ENCODE peak calls at places on chromosomes 6 and 20, in nine cellular contexts. I, F, S, D, U, B, N, O and K are unnamed samples.

GRCh38 chr20:46279104-46279503 is 29.2 kb downstream of the CDH22 start:
- DNase-seq in F (no peak), D (no peak), O (no peak), N (no peak), B (no peak), S (no peak), I (no peak), U (no peak), K (no peak)

GRCh38 chr6:168559574-168560098 is 118.7 kb downstream of the SMOC2 start:
- DNase-seq in D (no peak), B (no peak), F (no peak), I (no peak), N (no peak), S (peak; percentile 84), U (peak; percentile 76), O (no peak), K (no peak)

GRCh38 chr6:11414564-11414963 is 123.0 kb upstream of the TMEM170B start:
- DNase-seq in U (no peak), N (no peak), O (peak; percentile 43), S (no peak), D (no peak), B (no peak), I (no peak), F (no peak), K (no peak)

GRCh38 chr6:111712398-111712797 is 106.7 kb upstream of the TRAF3IP2 start:
- DNase-seq in I (peak; percentile 63), U (peak; percentile 72), F (no peak), D (peak; percentile 95), B (no peak), O (no peak), N (no peak), S (peak; percentile 83), K (no peak)

GRCh38 chr6:3408665-3409064 is 48.2 kb downstream of the SLC22A23 start:
- DNase-seq in U (no peak), F (no peak), I (no peak), O (no peak), S (no peak), B (no peak), D (no peak), N (no peak), K (no peak)

GRCh38 chr6:42100029-42100901 is 42.2 kb downstream of the C6orf132 start:
- DNase-seq in O (no peak), D (peak; percentile 84), S (peak; percentile 79), F (no peak), I (no peak), U (peak; percentile 69), N (peak; percentile 42), B (no peak), K (no peak)

GRCh38 chr6:148179786-148180185 is 162.9 kb upstream of the SASH1 start:
- DNase-seq in F (no peak), O (no peak), U (peak; percentile 41), S (peak; percentile 40), N (no peak), D (peak; percentile 25), B (no peak), I (no peak), K (no peak)

GRCh38 chr6:14542670-14543366 is 425.2 kb downstream of the CD83 start:
- DNase-seq in D (peak; percentile 96), B (no peak), U (peak; percentile 34), F (no peak), S (peak; percentile 78), O (no peak), I (no peak), N (no peak), K (peak; percentile 23)

GRCh38 chr6:109299695-109300564 is 82.3 kb downstream of the CD164 start:
- DNase-seq in D (no peak), I (no peak), U (no peak), S (no peak), O (no peak), N (no peak), F (no peak), B (no peak), K (no peak)

GRCh38 chr20:14609328-14610221 is 272.2 kb upstream of the FLRT3 start:
- DNase-seq in N (no peak), S (no peak), D (no peak), F (no peak), U (no peak), I (no peak), O (no peak), B (no peak), K (no peak)

GRCh38 chr6:111658445-111659154 is 52.9 kb upstream of the TRAF3IP2 start:
- DNase-seq in F (no peak), B (no peak), I (no peak), S (peak; percentile 86), N (no peak), U (peak; percentile 46), D (peak; percentile 21), O (no peak), K (no peak)

GRCh38 chr6:36489426-36489825 is 46.6 kb downstream of the KCTD20 start:
- DNase-seq in O (no peak), I (no peak), D (no peak), N (no peak), U (no peak), F (no peak), S (no peak), B (no peak), K (no peak)

GRCh38 chr6:19719691-19720127 is 117.5 kb upstream of the ID4 start:
- DNase-seq in D (peak; percentile 70), I (peak; percentile 58), N (no peak), F (no peak), S (peak; percentile 57), B (no peak), O (peak; percentile 54), U (peak; percentile 55), K (no peak)

GRCh38 chr20:9306521-9306920 is 207.9 kb upstream of the LAMP5 start:
- DNase-seq in D (peak; percentile 93), O (no peak), U (peak; percentile 90), S (peak; percentile 32), B (no peak), F (no peak), N (no peak), I (no peak), K (no peak)

GRCh38 chr20:34941224-34941623 is 14.4 kb downstream of the GSS start:
- DNase-seq in I (no peak), N (no peak), D (peak; percentile 10), S (no peak), U (no peak), O (no peak), F (no peak), B (no peak), K (no peak)

GRCh38 chr20:48653706-48654051 is 174.1 kb downstream of the PREX1 start:
- DNase-seq in U (no peak), O (no peak), F (no peak), D (no peak), B (no peak), I (no peak), N (no peak), S (no peak), K (no peak)

GRCh38 chr6:3227363-3228045 is at the start of gene TUBB2B:
- DNase-seq in I (no peak), N (no peak), S (no peak), U (no peak), B (no peak), O (peak; percentile 94), D (peak; percentile 37), F (no peak), K (peak; percentile 27)

GRCh38 chr6:18414102-18414501 is 27.0 kb downstream of the RNF144B start:
- DNase-seq in U (no peak), F (no peak), B (no peak), D (no peak), O (no peak), S (no peak), I (no peak), N (no peak), K (no peak)

GRCh38 chr6:159633196-159633595 is 59.8 kb downstream of the SOD2 start:
- DNase-seq in N (no peak), D (peak; percentile 27), U (peak; percentile 21), B (no peak), S (peak; percentile 27), F (no peak), O (no peak), I (no peak), K (no peak)

GRCh38 chr6:74991573-74992332 is 214.1 kb downstream of the COL12A1 start:
- DNase-seq in I (no peak), N (no peak), B (no peak), O (no peak), F (no peak), D (peak; percentile 38), U (peak; percentile 62), S (peak; percentile 79), K (no peak)
- TF ChIP-seq CTCF in I (no peak), N (no peak), B (peak; percentile 11), O (peak; percentile 25), F (peak; percentile 20), D (peak; percentile 54), U (peak; percentile 39), S (peak; percentile 52), K (no peak)

DNA sequence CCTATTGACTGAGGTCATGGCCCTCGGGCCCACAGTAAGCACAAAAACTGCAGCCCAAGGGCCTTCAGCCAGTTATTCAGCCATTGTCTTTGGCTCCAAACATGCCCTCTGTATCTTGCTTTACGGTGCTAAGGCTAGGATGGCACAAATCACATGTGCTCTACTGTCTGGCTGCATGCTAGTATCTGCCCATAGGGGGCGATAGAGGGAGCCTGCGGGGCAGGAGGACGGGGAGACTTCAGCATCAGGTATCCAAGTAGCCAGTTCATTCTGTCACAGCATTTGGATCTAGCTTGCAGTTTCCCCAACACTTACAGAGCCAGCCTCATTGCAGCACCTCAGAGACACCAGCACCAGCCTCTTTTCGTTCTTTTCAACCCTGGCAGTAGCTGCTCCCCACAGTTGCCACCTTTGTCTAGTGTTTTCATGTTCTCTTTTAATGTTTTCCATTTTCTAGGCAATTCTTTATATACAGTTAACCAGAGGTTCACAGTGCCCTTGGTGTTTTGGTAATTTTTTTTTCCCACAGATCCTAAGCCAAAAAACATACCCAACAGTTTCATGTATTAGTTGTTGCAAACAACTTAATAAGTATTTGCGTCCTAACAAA is 705.9 kb downstream of the PTPRT start:
- DNase-seq in D (no peak), F (no peak), N (peak; percentile 14), S (no peak), I (no peak), B (peak; percentile 59), U (peak; percentile 3), O (peak; percentile 87), K (no peak)
- TF ChIP-seq CTCF in D (no peak), F (peak; percentile 13), N (no peak), S (no peak), I (peak; percentile 23), B (peak; percentile 81), U (peak; percentile 33), O (peak; percentile 96), K (no peak)

DNA sequence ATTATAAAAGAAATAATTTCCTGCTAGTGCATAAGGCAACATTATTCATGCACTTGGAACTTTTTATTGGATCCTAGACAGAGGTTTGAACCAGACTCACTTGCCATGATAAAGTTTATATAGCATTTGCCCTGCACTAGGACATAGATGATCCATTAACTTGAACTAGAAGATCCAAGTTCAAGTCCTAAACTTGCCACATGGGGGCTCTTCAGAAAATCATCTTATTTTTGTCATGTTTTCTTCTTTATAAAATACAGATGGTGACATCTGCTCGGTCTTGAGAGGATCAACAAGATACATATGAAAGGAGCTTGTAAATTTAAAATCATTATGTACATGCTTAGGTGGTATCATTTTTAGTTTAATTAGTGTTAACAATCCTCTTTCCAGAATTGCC is 94.5 kb downstream of the SIM1 start:
- DNase-seq in O (no peak), U (no peak), I (no peak), F (no peak), B (no peak), S (peak; percentile 11), D (no peak), N (no peak), K (no peak)
- TF ChIP-seq CTCF in O (peak; percentile 46), U (peak; percentile 17), I (no peak), F (no peak), B (no peak), S (peak; percentile 17), D (peak; percentile 18), N (no peak), K (no peak)

GRCh38 chr20:51462566-51463276 is 79.8 kb downstream of the NFATC2 start:
- DNase-seq in I (peak; percentile 92), N (peak; percentile 55), O (no peak), D (peak; percentile 80), B (no peak), U (peak; percentile 83), S (peak; percentile 78), F (peak; percentile 72), K (no peak)
- TF ChIP-seq CTCF in I (no peak), N (no peak), O (no peak), D (no peak), B (no peak), U (no peak), S (no peak), F (no peak), K (no peak)